ENCODE peak calls at places on chromosomes 3 and 15, in four cellular contexts. U, D, Q and K are unnamed samples.

GRCh38 chr15:69067296-69067695 is 52.8 kb downstream of the NOX5 start:
- DNase-seq in U (no peak), D (no peak), Q (no peak), K (no peak)

GRCh38 chr3:48636149-48636548 is 888 bp upstream of the SLC26A6 start:
- DNase-seq in U (no peak), D (no peak), Q (peak; percentile 6), K (no peak)

GRCh38 chr3:8768364-8769087 is 887 bp downstream of the OXTR start:
- DNase-seq in U (no peak), D (no peak), Q (peak; percentile 23), K (no peak)

GRCh38 chr15:74901612-74902063 is 5.0 kb downstream of the FAM219B start:
- DNase-seq in U (no peak), D (peak; percentile 51), Q (peak; percentile 68), K (no peak)

GRCh38 chr3:47892284-47892683 is 89.3 kb downstream of the DHX30 start:
- DNase-seq in U (no peak), D (no peak), Q (no peak), K (no peak)

GRCh38 chr3:180036678-180037455 is at the start of gene PEX5L:
- DNase-seq in U (peak; percentile 64), D (no peak), Q (peak; percentile 48), K (no peak)

GRCh38 chr3:153096611-153097200 is 65.3 kb upstream of the RAP2B start:
- DNase-seq in U (no peak), D (no peak), Q (no peak), K (no peak)

GRCh38 chr15:31275331-31276262 is 51.0 kb upstream of the KLF13 start:
- DNase-seq in U (no peak), D (peak; percentile 32), Q (no peak), K (no peak)

GRCh38 chr3:124685481-124685880 is 44.8 kb upstream of the UMPS start:
- DNase-seq in U (no peak), D (no peak), Q (peak; percentile 35), K (no peak)

GRCh38 chr15:47588968-47589367 is 128.3 kb upstream of the SEMA6D start:
- DNase-seq in U (no peak), D (no peak), Q (no peak), K (no peak)

GRCh38 chr3:52109556-52110380 is 44.5 kb downstream of the POC1A start:
- DNase-seq in U (no peak), D (no peak), Q (no peak), K (no peak)

GRCh38 chr3:134711284-134711683 is 60.5 kb upstream of the KY start:
- DNase-seq in U (no peak), D (no peak), Q (peak; percentile 32), K (no peak)

GRCh38 chr3:156120528-156121251 is at the start of gene KCNAB1:
- DNase-seq in U (no peak), D (no peak), Q (no peak), K (no peak)

GRCh38 chr3:142993958-142994442 is 7.4 kb upstream of the U2SURP start:
- DNase-seq in U (no peak), D (peak; percentile 53), Q (peak; percentile 86), K (peak; percentile 56)

GRCh38 chr15:36965561-36966342 is 134.6 kb downstream of the MEIS2 start:
- DNase-seq in U (no peak), D (no peak), Q (no peak), K (no peak)

GRCh38 chr3:148954981-148955380 is 36.4 kb upstream of the GYG1 start:
- DNase-seq in U (no peak), D (no peak), Q (no peak), K (no peak)

GRCh38 chr3:148953094-148953493 is 38.2 kb upstream of the GYG1 start:
- DNase-seq in U (no peak), D (no peak), Q (no peak), K (no peak)

GRCh38 chr3:148958681-148959080 is 32.7 kb upstream of the GYG1 start:
- DNase-seq in U (no peak), D (no peak), Q (no peak), K (no peak)

GRCh38 chr3:148955544-148956346 is 35.6 kb upstream of the GYG1 start:
- DNase-seq in U (no peak), D (no peak), Q (peak; percentile 95), K (peak; percentile 92)

DNA sequence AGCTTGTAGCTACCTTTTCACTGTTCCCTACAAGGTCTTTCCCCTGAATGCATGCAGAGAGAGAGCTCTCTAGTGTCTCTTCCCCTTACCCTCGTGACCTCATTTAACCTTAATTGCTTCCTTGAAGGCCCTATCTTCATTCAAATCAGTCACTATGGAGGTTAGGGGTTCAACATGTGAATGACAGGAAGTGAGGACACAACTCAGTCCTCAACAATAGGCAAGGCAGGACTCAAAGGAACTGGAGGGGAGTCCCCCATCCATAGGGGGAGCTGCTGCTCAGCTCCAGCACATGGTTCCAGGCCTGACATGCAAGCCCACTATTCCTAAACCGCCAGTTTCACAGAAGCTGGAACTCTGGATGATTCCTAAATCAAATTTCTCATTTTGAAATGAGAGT is 33.8 kb upstream of the GYG1 start:
- DNase-seq in U (no peak), D (no peak), Q (peak; percentile 29), K (no peak)
- TF ChIP-seq CTCF in U (no peak), D (no peak), Q (peak; percentile 19), K (peak; percentile 8)

GRCh38 chr3:192130534-192131132 is 596.7 kb downstream of the FGF12 start:
- DNase-seq in U (no peak), D (peak; percentile 44), Q (peak; percentile 60), K (no peak)
- TF ChIP-seq CTCF in U (peak; percentile 55), D (peak; percentile 69), Q (peak; percentile 59), K (peak; percentile 33)

DNA sequence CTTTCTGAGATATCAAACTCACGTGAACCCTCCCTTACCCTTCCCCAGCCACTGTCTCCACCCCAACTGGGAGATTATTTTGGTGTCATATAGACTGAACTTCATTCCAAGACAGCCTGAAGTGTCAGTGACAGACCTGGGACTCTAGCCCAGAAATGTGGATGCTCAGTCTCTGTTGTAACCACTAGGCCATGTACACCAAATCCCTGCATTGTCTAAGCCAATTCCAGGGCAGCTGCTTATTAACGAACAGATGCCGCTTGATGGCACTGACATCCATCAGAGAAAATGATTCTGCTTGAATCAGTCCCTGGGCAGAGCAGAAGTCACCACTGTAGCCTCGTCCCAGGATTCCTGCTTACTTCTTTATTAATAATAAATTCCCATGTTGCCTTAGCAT is 305.5 kb downstream of the GRM7 start:
- DNase-seq in U (no peak), D (no peak), Q (no peak), K (no peak)
- TF ChIP-seq CTCF in U (no peak), D (no peak), Q (no peak), K (no peak)

GRCh38 chr3:175956964-175957363 is 1097.8 kb downstream of the NAALADL2 start:
- DNase-seq in U (no peak), D (no peak), Q (no peak), K (no peak)
- TF ChIP-seq CTCF in U (no peak), D (no peak), Q (no peak), K (peak; percentile 39)

DNA sequence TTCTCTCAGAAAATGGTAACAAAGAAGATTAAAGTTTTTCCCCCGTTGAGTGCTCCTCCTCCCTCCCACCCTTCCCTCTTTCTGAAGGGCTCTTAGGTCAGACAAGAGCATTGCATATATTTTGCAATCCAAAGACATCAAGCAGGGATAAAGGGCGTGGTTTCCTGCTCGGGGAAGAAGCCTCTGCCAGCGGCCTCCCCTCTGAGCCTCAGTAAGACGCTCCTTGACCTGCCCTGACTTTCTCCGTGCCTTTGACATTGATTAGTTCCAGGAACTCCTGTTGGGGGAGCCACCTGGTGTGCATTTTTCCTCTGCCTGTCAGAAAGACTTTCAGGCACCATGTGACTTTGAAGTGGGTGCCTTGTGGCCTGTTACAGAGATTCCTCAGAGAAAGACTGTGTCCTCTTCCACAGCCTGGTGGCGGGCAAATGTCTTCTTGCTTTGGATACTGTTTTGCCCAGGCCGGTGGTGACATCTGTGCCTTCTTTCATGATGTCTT is 87.2 kb upstream of the TBL1XR1 start:
- DNase-seq in U (no peak), D (no peak), Q (peak; percentile 54), K (no peak)
- TF ChIP-seq CTCF in U (no peak), D (no peak), Q (no peak), K (no peak)

DNA sequence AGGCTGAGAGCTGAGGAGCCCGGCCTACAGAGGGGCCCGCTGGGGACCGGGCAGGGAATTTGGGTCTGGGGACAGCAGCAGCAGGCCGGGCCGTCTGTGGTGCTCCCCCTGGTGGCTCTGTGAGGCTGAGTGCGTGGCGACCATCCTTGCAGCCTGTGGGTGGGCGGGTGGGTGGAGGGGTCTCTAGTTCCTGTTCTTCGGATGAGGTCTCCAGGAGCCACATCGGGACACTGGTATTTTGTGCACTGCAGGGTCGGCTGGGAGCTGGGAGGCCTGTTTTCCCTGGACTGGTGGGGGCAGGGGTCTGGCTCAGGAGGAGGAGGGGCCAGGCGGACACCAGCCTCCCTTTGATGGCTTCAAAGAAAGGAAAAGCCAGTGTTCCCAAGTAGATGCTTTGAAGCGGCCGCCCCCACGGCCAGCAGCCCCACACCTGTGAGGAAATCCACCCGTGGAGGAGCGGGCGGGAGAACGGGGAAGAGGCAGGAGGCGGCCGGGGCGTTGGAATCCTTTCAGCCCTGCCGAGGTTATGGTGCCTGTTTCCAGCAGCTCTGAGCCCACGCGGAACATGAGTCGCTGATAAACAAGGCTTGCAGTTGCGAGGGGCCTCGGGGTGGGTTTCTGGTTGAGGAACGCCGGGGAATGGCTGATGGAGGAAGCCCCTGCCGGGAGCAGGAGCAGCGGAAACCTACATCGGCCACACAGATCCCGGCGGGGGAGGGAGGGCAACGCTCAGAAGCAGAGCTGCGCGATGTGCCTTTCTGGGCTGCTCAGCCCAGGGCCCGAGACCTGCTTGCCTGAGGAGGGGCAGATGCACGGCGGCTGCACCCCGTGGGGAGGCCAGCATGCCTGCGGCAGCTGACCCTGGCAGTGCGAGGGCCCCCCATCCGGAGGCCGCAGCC is 154.3 kb downstream of the NSMCE3 start:
- DNase-seq in U (no peak), D (no peak), Q (no peak), K (no peak)
- TF ChIP-seq CTCF in U (peak; percentile 64), D (no peak), Q (peak; percentile 8), K (peak; percentile 30)

GRCh38 chr15:62066663-62067447 is at the start of gene C2CD4A:
- DNase-seq in U (peak; percentile 40), D (peak; percentile 63), Q (peak; percentile 67), K (no peak)
- TF ChIP-seq CTCF in U (no peak), D (no peak), Q (peak; percentile 32), K (no peak)

DNA sequence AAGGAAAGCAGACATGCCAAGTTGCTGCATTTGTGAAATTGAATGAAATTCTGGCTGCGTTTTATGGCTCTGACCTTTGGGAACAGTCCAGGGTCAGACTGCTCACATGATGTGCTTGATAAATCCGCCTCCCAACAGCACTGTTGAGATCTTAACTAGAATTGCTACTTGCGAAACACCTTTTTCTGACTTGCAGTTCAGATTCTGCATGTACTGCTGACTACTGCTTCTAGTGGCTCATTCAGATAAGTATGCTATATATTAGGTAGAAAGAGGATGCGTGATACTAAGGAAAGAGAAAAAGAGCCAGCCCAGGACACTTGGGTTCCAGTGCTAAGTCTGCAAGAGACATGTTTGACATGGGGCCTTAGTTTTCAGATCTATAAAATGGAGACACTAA is 129.4 kb downstream of the LPP start:
- DNase-seq in U (no peak), D (no peak), Q (peak; percentile 56), K (no peak)
- TF ChIP-seq CTCF in U (no peak), D (no peak), Q (peak; percentile 13), K (no peak)

DNA sequence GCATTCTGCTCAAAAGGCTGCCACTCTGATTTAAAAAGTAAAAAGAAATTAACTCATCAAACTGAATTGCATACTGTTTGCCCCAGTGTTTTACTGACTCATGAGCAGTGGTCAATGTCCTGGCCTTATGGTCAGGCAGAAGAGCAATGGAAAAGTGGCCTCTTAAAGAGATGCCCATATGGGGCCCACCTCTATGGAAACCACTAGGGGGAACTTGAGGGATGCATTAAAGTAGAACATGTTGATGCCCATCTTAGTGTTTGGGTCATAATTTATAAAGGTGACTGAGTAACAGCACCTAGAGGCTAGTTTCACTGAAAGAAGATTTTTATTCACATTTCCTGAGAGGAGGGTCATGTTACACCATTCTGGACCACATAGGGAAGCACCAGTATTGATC is 66.5 kb upstream of the RNU6-1 start:
- DNase-seq in U (no peak), D (no peak), Q (peak; percentile 18), K (no peak)
- TF ChIP-seq CTCF in U (no peak), D (no peak), Q (peak; percentile 25), K (peak; percentile 9)

GRCh38 chr3:127342735-127343134 is 54.9 kb upstream of the PRR20G start:
- DNase-seq in U (no peak), D (no peak), Q (no peak), K (no peak)
- TF ChIP-seq CTCF in U (no peak), D (no peak), Q (no peak), K (no peak)